ENCODE peak calls at places on chromosomes 7 and 10, in four cellular contexts. E, J, P and F are unnamed samples.

GRCh38 chr7:156543699-156544098 is 96.9 kb upstream of the RNF32 start:
- DNase-seq in E (no peak), J (no peak), P (no peak), F (no peak)

GRCh38 chr10:95430231-95430951 is 130.8 kb downstream of the SORBS1 start:
- DNase-seq in E (peak; percentile 60), J (peak; percentile 42), P (peak; percentile 6), F (peak; percentile 40)

GRCh38 chr7:132145466-132145865 is 430.8 kb downstream of the PLXNA4 start:
- DNase-seq in E (peak; percentile 76), J (no peak), P (no peak), F (peak; percentile 59)

GRCh38 chr10:88064608-88065383 is 201.4 kb downstream of the PTEN start:
- DNase-seq in E (peak; percentile 92), J (no peak), P (peak; percentile 24), F (peak; percentile 72)

GRCh38 chr7:104980969-104981670 is 32.9 kb upstream of the KMT2E start:
- DNase-seq in E (peak; percentile 73), J (peak; percentile 74), P (no peak), F (peak; percentile 49)

GRCh38 chr10:5888843-5889623 is 660 bp downstream of the ANKRD16 start:
- DNase-seq in E (peak; percentile 11), J (peak; percentile 3), P (peak; percentile 11), F (peak; percentile 27)

GRCh38 chr7:64887756-64888508 is 15.1 kb upstream of the ZNF273 start:
- DNase-seq in E (no peak), J (no peak), P (no peak), F (no peak)

GRCh38 chr7:71868797-71869196 is 543.3 kb downstream of the CALN1 start:
- DNase-seq in E (peak; percentile 76), J (peak; percentile 55), P (no peak), F (peak; percentile 40)

GRCh38 chr10:64558094-64558870 is 1037.1 kb downstream of the REEP3 start:
- DNase-seq in E (no peak), J (no peak), P (no peak), F (no peak)

GRCh38 chr10:47354900-47355299 is 6.7 kb downstream of the RBP3 start:
- DNase-seq in E (no peak), J (no peak), P (no peak), F (no peak)

GRCh38 chr7:126394406-126394805 is 858.3 kb downstream of the GRM8 start:
- DNase-seq in E (no peak), J (no peak), P (no peak), F (no peak)

GRCh38 chr7:139946539-139946938 is 116.2 kb downstream of the PARP12 start:
- DNase-seq in E (no peak), J (no peak), P (no peak), F (no peak)

GRCh38 chr10:60182691-60183090 is 207.0 kb downstream of the ANK3 start:
- DNase-seq in E (peak; percentile 40), J (no peak), P (no peak), F (peak; percentile 34)

GRCh38 chr10:93352638-93353383 is 129.3 kb downstream of the MYOF start:
- DNase-seq in E (peak; percentile 45), J (peak; percentile 25), P (no peak), F (peak; percentile 39)

GRCh38 chr10:106571216-106571954 is 593.1 kb downstream of the SORCS1 start:
- DNase-seq in E (peak; percentile 73), J (no peak), P (no peak), F (peak; percentile 74)

GRCh38 chr7:1663857-1664651 is 6.0 kb upstream of the ELFN1 start:
- DNase-seq in E (no peak), J (no peak), P (no peak), F (no peak)

GRCh38 chr10:3203972-3204371 is 31.4 kb upstream of the PITRM1 start:
- DNase-seq in E (no peak), J (no peak), P (no peak), F (no peak)

GRCh38 chr10:70119197-70119596 is 13.4 kb downstream of the AIFM2 start:
- DNase-seq in E (no peak), J (no peak), P (no peak), F (no peak)

GRCh38 chr7:106069471-106070200 is 42.5 kb downstream of the SYPL1 start:
- DNase-seq in E (no peak), J (no peak), P (no peak), F (no peak)